ENCODE peak calls at places on chromosome 14, in ten cellular contexts. P is effector memory CD4-positive, alpha-beta T cell; L is MM.1S; X is right cardiac atrium; O is body of pancreas; E is esophagus squamous epithelium; C is mammary epithelial cell; R is hepatocyte; N is lower lobe of right lung; A is neural progenitor cell. Y is an unnamed sample. For H3K4me1, the result is how much of the 10 kb centered on the place peaks cover.

GRCh38 chr14:28375295-28375694 is 391.3 kb upstream of the FOXG1 start:
- DNase-seq in P (no peak), A (peak), E (no peak), X (no peak), O (no peak), R (peak), N (no peak), C (peak), L (peak), Y (no peak)

GRCh38 chr14:43408472-43408871 is 1098.6 kb downstream of the FSCB start:
- DNase-seq in P (no peak), E (no peak), X (no peak), A (no peak), N (no peak), O (no peak), C (no peak), L (no peak), R (no peak), Y (no peak)

GRCh38 chr14:49549446-49549845 is 36.7 kb downstream of the RPS29 start:
- DNase-seq in O (no peak), A (no peak), X (no peak), R (no peak), C (no peak), E (no peak), P (no peak), L (no peak), N (no peak), Y (no peak)

GRCh38 chr14:73344304-73344703 is 107.0 kb downstream of the PAPLN start:
- DNase-seq in L (no peak), X (no peak), P (no peak), O (no peak), A (no peak), C (no peak), R (no peak), N (no peak), E (no peak), Y (no peak)

GRCh38 chr14:49986344-49987014 is 93.6 kb downstream of the ARF6 start:
- DNase-seq in X (no peak), R (no peak), E (no peak), C (no peak), L (no peak), A (no peak), O (no peak), P (no peak), N (no peak), Y (no peak)

GRCh38 chr14:64444984-64445845 is 20.1 kb upstream of the AKAP5 start:
- DNase-seq in O (no peak), L (peak), C (peak), P (no peak), E (no peak), R (peak), A (no peak), X (no peak), N (no peak), Y (no peak)

GRCh38 chr14:47246367-47246766 is 429.0 kb downstream of the MDGA2 start:
- DNase-seq in X (no peak), L (no peak), R (no peak), A (no peak), O (no peak), N (no peak), C (no peak), E (no peak), P (no peak), Y (no peak)

GRCh38 chr14:50397461-50398196 is 948 bp upstream of the CDKL1 start:
- DNase-seq in N (no peak), P (no peak), E (no peak), C (peak), R (no peak), O (peak), L (no peak), A (peak), X (peak), Y (no peak)

GRCh38 chr14:84465890-84466289 is 1064.1 kb upstream of the FLRT2 start:
- DNase-seq in L (no peak), R (peak), C (peak), N (no peak), X (no peak), P (no peak), E (no peak), O (no peak), A (no peak), Y (no peak)

GRCh38 chr14:52913271-52913670 is 37.6 kb downstream of the FERMT2 start:
- DNase-seq in A (no peak), O (no peak), R (no peak), P (no peak), L (no peak), N (no peak), E (no peak), X (no peak), C (no peak), Y (no peak)

GRCh38 chr14:64580451-64580850 is 30.7 kb downstream of the PPP1R36 start:
- DNase-seq in L (no peak), X (no peak), N (no peak), C (no peak), A (no peak), O (no peak), R (no peak), P (no peak), E (no peak), Y (no peak)

GRCh38 chr14:92534863-92535654 is 21.5 kb downstream of the RIN3 start:
- DNase-seq in N (no peak), E (no peak), L (no peak), X (no peak), A (no peak), C (no peak), P (no peak), R (no peak), O (no peak), Y (no peak)

GRCh38 chr14:68113328-68113930 is 293.9 kb downstream of the RAD51B start:
- DNase-seq in E (no peak), L (no peak), C (no peak), A (no peak), R (no peak), P (no peak), N (no peak), X (no peak), O (no peak), Y (no peak)

GRCh38 chr14:22849212-22849819 is 12.9 kb downstream of the MMP14 start:
- DNase-seq in A (no peak), O (peak), L (no peak), N (peak), P (no peak), E (no peak), R (no peak), X (peak), C (peak), Y (peak)

GRCh38 chr14:76603713-76604112 is 157.6 kb upstream of the VASH1 start:
- DNase-seq in A (no peak), X (peak), L (no peak), O (no peak), E (no peak), C (no peak), N (no peak), R (no peak), P (no peak), Y (no peak)

GRCh38 chr14:37810094-37810801 is 214.8 kb downstream of the TTC6 start:
- DNase-seq in E (no peak), X (no peak), L (no peak), N (no peak), C (no peak), R (no peak), P (no peak), A (peak), O (no peak), Y (no peak)

GRCh38 chr14:103739466-103739792 is 23.8 kb downstream of the ZFYVE21 start:
- DNase-seq in R (no peak), A (no peak), P (no peak), C (no peak), L (no peak), O (no peak), E (no peak), X (no peak), N (no peak), Y (no peak)

GRCh38 chr14:54603362-54603761 is 36.4 kb downstream of the SAMD4A start:
- DNase-seq in E (no peak), R (no peak), O (no peak), P (no peak), X (no peak), C (peak), L (no peak), A (no peak), N (no peak), Y (no peak)

DNA sequence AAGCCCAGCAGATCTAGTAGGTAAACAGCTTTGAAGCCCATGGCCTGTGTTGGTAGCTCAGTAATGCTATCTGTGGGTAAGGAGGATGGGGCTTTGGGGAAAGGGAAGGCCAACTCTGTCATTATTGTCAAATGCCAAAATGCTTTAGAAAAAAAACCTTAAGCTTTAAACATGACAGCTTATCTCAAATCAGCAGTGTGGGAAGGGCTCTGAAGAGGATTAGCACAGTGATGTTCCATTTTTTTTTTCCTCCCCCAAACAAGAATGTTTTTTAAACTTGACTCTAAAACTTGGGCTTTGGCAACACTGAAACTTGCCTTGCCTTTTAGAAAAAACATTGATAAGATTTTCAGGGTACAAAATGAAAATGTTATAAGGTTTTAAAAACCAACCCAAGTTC is 11.7 kb downstream of the DAAM1 start:
- DNase-seq in C (no peak), A (no peak), E (no peak), X (no peak), O (no peak), R (no peak), P (no peak), L (no peak), N (no peak), Y (no peak)
- H3K4me1 ChIP-seq in C (under half), A (under half), E (under half), X (under half), O (under half), R (under half), P (under half), L (under half), N (under half), Y (half or more)

GRCh38 chr14:93975791-93976476 is 436 bp downstream of the ASB2 start:
- DNase-seq in X (no peak), A (no peak), N (no peak), R (no peak), L (peak), C (no peak), E (no peak), O (no peak), P (no peak), Y (no peak)
- H3K4me1 ChIP-seq in X (under half), A (under half), N (under half), R (under half), L (half or more), C (under half), E (half or more), O (under half), P (under half), Y (half or more)

GRCh38 chr14:99099051-99099787 is 172.8 kb downstream of the BCL11B start:
- DNase-seq in N (no peak), A (no peak), P (no peak), X (no peak), O (no peak), L (no peak), C (no peak), E (no peak), R (no peak), Y (no peak)
- H3K4me1 ChIP-seq in N (under half), A (under half), P (under half), X (under half), O (under half), L (under half), C (under half), E (half or more), R (under half), Y (under half)

GRCh38 chr14:80979951-80980350 is 24.5 kb downstream of the TSHR start:
- DNase-seq in E (no peak), C (no peak), A (no peak), P (no peak), R (no peak), X (no peak), O (no peak), L (no peak), N (no peak), Y (no peak)
- H3K4me1 ChIP-seq in E (under half), C (under half), A (under half), P (under half), R (under half), X (under half), O (under half), L (under half), N (under half), Y (under half)

GRCh38 chr14:61561657-61562276 is 133.5 kb upstream of the HIF1A start:
- DNase-seq in N (peak), R (peak), O (peak), A (no peak), C (peak), E (peak), L (no peak), X (peak), P (no peak), Y (peak)
- H3K4me1 ChIP-seq in N (under half), R (half or more), O (half or more), A (under half), C (half or more), E (half or more), L (under half), X (under half), P (under half), Y (under half)

GRCh38 chr14:99572173-99572999 is 31.6 kb downstream of the CCDC85C start:
- DNase-seq in N (no peak), A (no peak), E (no peak), X (no peak), P (no peak), L (no peak), R (peak), O (peak), C (no peak), Y (no peak)

GRCh38 chr14:99569725-99570541 is 34.1 kb downstream of the CCDC85C start:
- DNase-seq in C (no peak), N (no peak), P (no peak), R (no peak), E (no peak), L (no peak), O (no peak), A (no peak), X (no peak), Y (no peak)

GRCh38 chr14:99571303-99571986 is 32.6 kb downstream of the CCDC85C start:
- DNase-seq in R (no peak), A (no peak), X (no peak), O (peak), C (no peak), P (no peak), L (no peak), E (no peak), N (no peak), Y (no peak)

GRCh38 chr14:99568567-99569560 is 35.1 kb downstream of the CCDC85C start:
- DNase-seq in P (no peak), A (no peak), X (peak), N (no peak), O (peak), L (no peak), R (no peak), C (no peak), E (no peak), Y (no peak)

GRCh38 chr14:99570542-99571302 is 33.3 kb downstream of the CCDC85C start:
- DNase-seq in C (no peak), R (no peak), X (no peak), E (no peak), A (peak), L (no peak), N (no peak), P (no peak), O (no peak), Y (no peak)
- H3K4me1 ChIP-seq in C (under half), R (half or more), X (under half), E (half or more), A (half or more), L (under half), N (half or more), P (under half), O (half or more), Y (under half)

DNA sequence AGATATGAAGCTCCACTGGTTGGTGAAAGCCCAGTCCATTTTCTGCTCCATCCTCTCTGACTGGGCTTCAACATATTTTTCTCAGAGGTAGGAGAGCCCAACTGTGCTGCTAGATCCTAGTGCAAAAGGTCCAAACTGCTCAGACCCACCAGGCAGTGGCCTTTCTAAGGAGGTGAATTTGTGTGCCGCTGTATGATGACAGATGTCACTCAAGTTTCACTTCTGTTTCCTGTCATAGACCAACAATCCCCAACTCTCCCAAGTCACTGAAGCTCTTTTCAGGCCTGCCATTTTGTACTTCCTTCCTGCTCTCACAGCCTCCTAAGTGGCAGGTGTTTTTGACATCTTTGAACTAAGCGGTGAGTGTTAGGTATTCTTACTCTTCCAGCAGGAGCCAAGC is 16.4 kb upstream of the RNASE4 start:
- DNase-seq in N (no peak), O (no peak), A (no peak), X (no peak), R (no peak), E (no peak), L (peak), P (no peak), C (no peak), Y (no peak)
- H3K4me1 ChIP-seq in N (under half), O (under half), A (under half), X (under half), R (under half), E (under half), L (under half), P (under half), C (under half), Y (under half)

DNA sequence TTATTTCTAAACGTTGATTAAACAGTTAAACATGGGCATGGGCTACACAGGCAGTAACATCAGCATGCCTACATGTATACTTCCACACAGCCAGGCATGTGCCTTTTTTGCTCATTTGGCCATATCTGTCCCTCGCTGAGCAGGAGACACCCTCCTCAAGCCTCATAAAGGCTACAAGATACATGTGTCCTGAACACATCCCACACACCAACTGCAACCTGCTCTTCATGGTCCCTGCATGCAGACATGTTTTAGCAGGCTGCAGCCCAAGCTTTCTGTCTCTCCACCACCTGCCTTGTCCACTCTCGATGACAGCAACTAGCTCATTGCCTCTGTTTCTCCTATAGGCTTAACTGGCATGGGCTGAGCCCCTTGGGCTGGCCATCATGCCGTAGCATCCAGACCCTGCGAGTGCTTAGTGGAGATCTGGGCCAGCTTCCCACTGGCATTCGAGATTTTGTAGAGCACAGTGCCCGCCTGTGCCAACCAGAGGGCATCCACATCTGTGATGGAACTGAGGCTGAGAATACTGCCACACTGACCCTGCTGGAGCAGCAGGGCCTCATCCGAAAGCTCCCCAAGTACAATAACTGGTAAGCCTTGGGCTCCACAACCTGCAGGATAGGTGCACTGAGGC is 2.6 kb downstream of the PCK2 start:
- DNase-seq in P (no peak), L (no peak), R (no peak), A (no peak), N (no peak), C (no peak), O (no peak), X (no peak), E (no peak), Y (no peak)
- H3K4me1 ChIP-seq in P (under half), L (under half), R (under half), A (under half), N (under half), C (under half), O (half or more), X (under half), E (under half), Y (under half)

Y was measured in thoracic aorta.